ENCODE peak calls at places on chromosomes 6 and 20, in five cellular contexts. One of them, this sample, is unnamed.

GRCh38 chr6:144151010-144151727 is 852 bp downstream of the STX11 start:
- DNase-seq in colonic mucosa: peak
- DNase-seq in GM03348: no peak
- DNase-seq in mesendoderm: peak
- DNase-seq in HEK293T: peak
- DNase-seq in this sample: peak

GRCh38 chr6:7315684-7316366 is 2.8 kb upstream of the SSR1 start:
- DNase-seq in colonic mucosa: no peak
- DNase-seq in GM03348: no peak
- DNase-seq in HEK293T: no peak
- DNase-seq in mesendoderm: no peak
- DNase-seq in this sample: no peak

GRCh38 chr20:20493701-20494100 is 125.8 kb downstream of the INSM1 start:
- DNase-seq in mesendoderm: no peak
- DNase-seq in colonic mucosa: no peak
- DNase-seq in GM03348: no peak
- DNase-seq in HEK293T: no peak
- DNase-seq in this sample: no peak

GRCh38 chr6:136252441-136252840 is 2.3 kb upstream of the MTFR2 start:
- DNase-seq in GM03348: no peak
- DNase-seq in mesendoderm: no peak
- DNase-seq in HEK293T: no peak
- DNase-seq in colonic mucosa: no peak
- DNase-seq in this sample: no peak

GRCh38 chr6:148037496-148037895 is 305.1 kb upstream of the SASH1 start:
- DNase-seq in colonic mucosa: no peak
- DNase-seq in HEK293T: no peak
- DNase-seq in GM03348: no peak
- DNase-seq in mesendoderm: no peak
- DNase-seq in this sample: no peak

GRCh38 chr20:16553684-16554083 is 19.6 kb downstream of the KIF16B start:
- DNase-seq in mesendoderm: no peak
- DNase-seq in HEK293T: no peak
- DNase-seq in GM03348: no peak
- DNase-seq in colonic mucosa: no peak
- DNase-seq in this sample: no peak

GRCh38 chr6:10838794-10839333 is 525 bp upstream of the MAK start:
- DNase-seq in mesendoderm: no peak
- DNase-seq in GM03348: no peak
- DNase-seq in colonic mucosa: no peak
- DNase-seq in HEK293T: no peak
- DNase-seq in this sample: no peak

GRCh38 chr6:158439255-158439654 is 120.6 kb upstream of the TMEM181 start:
- DNase-seq in HEK293T: no peak
- DNase-seq in GM03348: no peak
- DNase-seq in mesendoderm: peak
- DNase-seq in colonic mucosa: no peak
- DNase-seq in this sample: no peak

GRCh38 chr6:129719692-129720091 is 9.7 kb upstream of the ARHGAP18 start:
- DNase-seq in colonic mucosa: no peak
- DNase-seq in HEK293T: no peak
- DNase-seq in GM03348: no peak
- DNase-seq in mesendoderm: no peak
- DNase-seq in this sample: no peak

GRCh38 chr20:58511364-58511763 is 3.8 kb downstream of the APCDD1L start:
- DNase-seq in HEK293T: no peak
- DNase-seq in GM03348: peak
- DNase-seq in colonic mucosa: no peak
- DNase-seq in mesendoderm: no peak
- DNase-seq in this sample: no peak

GRCh38 chr20:9052136-9052535 is 16.8 kb upstream of the PLCB4 start:
- DNase-seq in colonic mucosa: no peak
- DNase-seq in mesendoderm: no peak
- DNase-seq in HEK293T: no peak
- DNase-seq in GM03348: no peak
- DNase-seq in this sample: no peak

GRCh38 chr20:43853174-43853803 is 61.4 kb upstream of the TOX2 start:
- DNase-seq in GM03348: no peak
- DNase-seq in colonic mucosa: no peak
- DNase-seq in HEK293T: no peak
- DNase-seq in mesendoderm: no peak
- DNase-seq in this sample: no peak

GRCh38 chr6:31822038-31822821 is 5.3 kb upstream of the HSPA1B start:
- DNase-seq in mesendoderm: peak
- DNase-seq in GM03348: peak
- DNase-seq in HEK293T: peak
- DNase-seq in colonic mucosa: peak
- DNase-seq in this sample: peak

GRCh38 chr20:6993016-6993415 is 225.5 kb downstream of the BMP2 start:
- DNase-seq in GM03348: no peak
- DNase-seq in HEK293T: no peak
- DNase-seq in mesendoderm: no peak
- DNase-seq in colonic mucosa: no peak
- DNase-seq in this sample: no peak

GRCh38 chr6:138162104-138162946 is 586 bp downstream of the ARFGEF3 start:
- DNase-seq in mesendoderm: peak
- DNase-seq in GM03348: peak
- DNase-seq in colonic mucosa: peak
- DNase-seq in HEK293T: peak
- DNase-seq in this sample: no peak

GRCh38 chr6:6509304-6509703 is 79.2 kb upstream of the LY86 start:
- DNase-seq in mesendoderm: no peak
- DNase-seq in colonic mucosa: no peak
- DNase-seq in GM03348: no peak
- DNase-seq in HEK293T: no peak
- DNase-seq in this sample: no peak

GRCh38 chr6:135185483-135185882 is 4.4 kb downstream of the MYB start:
- DNase-seq in colonic mucosa: no peak
- DNase-seq in GM03348: no peak
- DNase-seq in HEK293T: no peak
- DNase-seq in mesendoderm: no peak
- DNase-seq in this sample: no peak

GRCh38 chr6:136228811-136229210 is 21.3 kb downstream of the MTFR2 start:
- DNase-seq in colonic mucosa: no peak
- DNase-seq in HEK293T: no peak
- DNase-seq in mesendoderm: no peak
- DNase-seq in GM03348: no peak
- DNase-seq in this sample: no peak

GRCh38 chr6:21949211-21949801 is 347.5 kb downstream of the PRL start:
- DNase-seq in colonic mucosa: no peak
- DNase-seq in HEK293T: no peak
- DNase-seq in mesendoderm: no peak
- DNase-seq in GM03348: no peak
- DNase-seq in this sample: no peak

GRCh38 chr6:116111552-116112528 is 11.2 kb downstream of the NT5DC1 start:
- DNase-seq in GM03348: peak
- DNase-seq in mesendoderm: peak
- DNase-seq in HEK293T: peak
- DNase-seq in colonic mucosa: peak
- DNase-seq in this sample: no peak

GRCh38 chr6:16670617-16671051 is 90.6 kb downstream of the ATXN1 start:
- DNase-seq in HEK293T: no peak
- DNase-seq in mesendoderm: no peak
- DNase-seq in GM03348: no peak
- DNase-seq in colonic mucosa: no peak
- DNase-seq in this sample: no peak

GRCh38 chr6:38378801-38379200 is 260.9 kb downstream of the BTBD9 start:
- DNase-seq in mesendoderm: no peak
- DNase-seq in colonic mucosa: no peak
- DNase-seq in GM03348: peak
- DNase-seq in HEK293T: no peak
- DNase-seq in this sample: no peak

GRCh38 chr6:43724914-43725642 is 37.5 kb upstream of the MRPS18A start:
- DNase-seq in colonic mucosa: peak
- DNase-seq in mesendoderm: no peak
- DNase-seq in GM03348: peak
- DNase-seq in HEK293T: no peak
- DNase-seq in this sample: peak

GRCh38 chr20:62924567-62925419 is 1.5 kb downstream of the DIDO1 start:
- DNase-seq in HEK293T: no peak
- DNase-seq in colonic mucosa: peak
- DNase-seq in GM03348: peak
- DNase-seq in mesendoderm: no peak
- DNase-seq in this sample: peak

GRCh38 chr6:3496395-3496794 is 39.5 kb upstream of the SLC22A23 start:
- DNase-seq in GM03348: no peak
- DNase-seq in HEK293T: no peak
- DNase-seq in colonic mucosa: no peak
- DNase-seq in mesendoderm: no peak
- DNase-seq in this sample: no peak

GRCh38 chr6:29656157-29656556 is 735 bp upstream of the MOG start:
- DNase-seq in HEK293T: no peak
- DNase-seq in mesendoderm: no peak
- DNase-seq in colonic mucosa: no peak
- DNase-seq in GM03348: no peak
- DNase-seq in this sample: no peak

GRCh38 chr6:44261581-44261980 is 3.8 kb downstream of the NFKBIE start:
- DNase-seq in HEK293T: no peak
- DNase-seq in colonic mucosa: no peak
- DNase-seq in GM03348: no peak
- DNase-seq in mesendoderm: no peak
- DNase-seq in this sample: no peak

GRCh38 chr20:25247666-25248500 is at the start of gene PYGB:
- DNase-seq in colonic mucosa: peak
- DNase-seq in mesendoderm: peak
- DNase-seq in HEK293T: peak
- DNase-seq in GM03348: peak
- DNase-seq in this sample: peak

GRCh38 chr6:101070044-101070608 is 189.0 kb upstream of the ASCC3 start:
- DNase-seq in mesendoderm: no peak
- DNase-seq in HEK293T: no peak
- DNase-seq in GM03348: no peak
- DNase-seq in colonic mucosa: no peak
- DNase-seq in this sample: no peak

This sample was measured in left lobe of liver.